ENCODE peak calls at places on chromosomes 16 and 17, in eight cellular contexts. X, U, D, P, G, Y, Q and H are unnamed samples.

GRCh38 chr16:67312450-67313118 is 14.0 kb downstream of the KCTD19 start:
- DNase-seq in X (no peak), U (no peak), D (no peak), P (peak), G (no peak), Y (no peak), Q (no peak), H (no peak)

GRCh38 chr17:61833536-61834203 is 29.7 kb downstream of the BRIP1 start:
- DNase-seq in X (no peak), U (no peak), D (no peak), P (peak), G (no peak), Y (no peak), Q (peak), H (no peak)

GRCh38 chr17:60435244-60436170 is 13.2 kb downstream of the CHCT1 start:
- DNase-seq in X (peak), U (no peak), D (peak), P (peak), G (peak), Y (peak), Q (peak), H (peak)

GRCh38 chr16:25065899-25066298 is 45.6 kb upstream of the LCMT1 start:
- DNase-seq in X (no peak), U (no peak), D (no peak), P (no peak), G (no peak), Y (peak), Q (no peak), H (no peak)

GRCh38 chr17:83129676-83130075 is 50.3 kb downstream of the METRNL start:
- DNase-seq in X (no peak), U (no peak), D (no peak), P (no peak), G (no peak), Y (no peak), Q (no peak), H (no peak)

GRCh38 chr17:17141860-17142552 is 64.1 kb downstream of the PLD6 start:
- DNase-seq in X (peak), U (no peak), D (no peak), P (no peak), G (peak), Y (peak), Q (no peak), H (no peak)

GRCh38 chr17:17352836-17353624 is 49.9 kb downstream of the NT5M start:
- DNase-seq in X (no peak), U (no peak), D (no peak), P (no peak), G (no peak), Y (no peak), Q (no peak), H (no peak)

GRCh38 chr17:76500074-76500744 is 1.0 kb downstream of the RHBDF2 start:
- DNase-seq in X (no peak), U (no peak), D (no peak), P (no peak), G (no peak), Y (no peak), Q (no peak), H (no peak)

GRCh38 chr16:49487746-49488145 is 114.1 kb downstream of the C16orf78 start:
- DNase-seq in X (no peak), U (no peak), D (no peak), P (no peak), G (peak), Y (no peak), Q (no peak), H (no peak)

GRCh38 chr16:87202346-87202745 is 114.8 kb downstream of the C16orf95 start:
- DNase-seq in X (no peak), U (no peak), D (peak), P (no peak), G (no peak), Y (no peak), Q (no peak), H (no peak)

GRCh38 chr16:78240459-78241222 is 141.2 kb downstream of the WWOX start:
- DNase-seq in X (no peak), U (no peak), D (no peak), P (peak), G (no peak), Y (no peak), Q (no peak), H (no peak)

GRCh38 chr16:81795193-81795592 is 16.1 kb downstream of the PLCG2 start:
- DNase-seq in X (no peak), U (no peak), D (no peak), P (no peak), G (no peak), Y (no peak), Q (no peak), H (no peak)

GRCh38 chr17:72305964-72306551 is 185.2 kb downstream of the SOX9 start:
- DNase-seq in X (no peak), U (no peak), D (no peak), P (no peak), G (no peak), Y (no peak), Q (peak), H (peak)

GRCh38 chr16:71410146-71410545 is 31.7 kb downstream of the TLE7 start:
- DNase-seq in X (no peak), U (no peak), D (no peak), P (no peak), G (no peak), Y (no peak), Q (no peak), H (no peak)

GRCh38 chr17:72608436-72608835 is 484.1 kb downstream of the SLC39A11 start:
- DNase-seq in X (no peak), U (no peak), D (no peak), P (no peak), G (no peak), Y (no peak), Q (no peak), H (no peak)

GRCh38 chr17:45155483-45155882 is 6.2 kb upstream of the HEXIM2 start:
- DNase-seq in X (no peak), U (no peak), D (no peak), P (no peak), G (no peak), Y (no peak), Q (no peak), H (no peak)

GRCh38 chr17:40451420-40451819 is 8.2 kb downstream of the IGFBP4 start:
- DNase-seq in X (no peak), U (no peak), D (peak), P (no peak), G (no peak), Y (no peak), Q (peak), H (peak)

GRCh38 chr17:17537311-17538099 is 41.3 kb upstream of the RASD1 start:
- DNase-seq in X (no peak), U (no peak), D (no peak), P (no peak), G (no peak), Y (no peak), Q (no peak), H (no peak)

GRCh38 chr17:32859857-32860525 is 16.9 kb downstream of the MYO1D start:
- DNase-seq in X (no peak), U (no peak), D (no peak), P (no peak), G (no peak), Y (no peak), Q (no peak), H (no peak)

GRCh38 chr17:79008666-79009387 is 737 bp downstream of the CANT1 start:
- DNase-seq in X (no peak), U (no peak), D (no peak), P (no peak), G (no peak), Y (no peak), Q (no peak), H (no peak)

GRCh38 chr17:44354582-44355309 is 8.9 kb downstream of the FAM171A2 start:
- DNase-seq in X (peak), U (no peak), D (no peak), P (no peak), G (peak), Y (peak), Q (no peak), H (no peak)

GRCh38 chr16:4915226-4915761 is 21.7 kb downstream of the PPL start:
- DNase-seq in X (no peak), U (no peak), D (peak), P (peak), G (no peak), Y (no peak), Q (peak), H (no peak)